ENCODE peak calls at places on chromosomes 1 and 21, in eight cellular contexts. One of them, this sample, is unnamed. For H3K27me3 and H3K36me3, the result is how much of the 10 kb centered on the place peaks cover.

GRCh38 chr1:21703318-21703963 is 34.3 kb upstream of the RAP1GAP start:
- DNase-seq in transverse colon: no peak
- DNase-seq in cardiac muscle cell: peak
- DNase-seq in CD4-positive, CD25-positive, alpha-beta regulatory T cell: peak
- DNase-seq in hepatocyte: peak
- DNase-seq in mesendoderm: peak
- DNase-seq in prostate gland: no peak
- DNase-seq in tibial nerve: no peak
- DNase-seq in this sample: no peak

GRCh38 chr1:3717041-3717714 is 35.1 kb upstream of the CCDC27 start:
- DNase-seq in tibial nerve: no peak
- DNase-seq in prostate gland: peak
- DNase-seq in hepatocyte: no peak
- DNase-seq in transverse colon: no peak
- DNase-seq in cardiac muscle cell: no peak
- DNase-seq in CD4-positive, CD25-positive, alpha-beta regulatory T cell: no peak
- DNase-seq in mesendoderm: no peak
- DNase-seq in this sample: no peak

GRCh38 chr1:21590116-21590905 is 78.8 kb downstream of the RAP1GAP start:
- DNase-seq in hepatocyte: peak
- DNase-seq in mesendoderm: no peak
- DNase-seq in cardiac muscle cell: peak
- DNase-seq in prostate gland: no peak
- DNase-seq in tibial nerve: no peak
- DNase-seq in transverse colon: no peak
- DNase-seq in CD4-positive, CD25-positive, alpha-beta regulatory T cell: no peak
- DNase-seq in this sample: no peak

GRCh38 chr1:22139817-22140216 is 3.1 kb downstream of the WNT4 start:
- DNase-seq in transverse colon: no peak
- DNase-seq in tibial nerve: no peak
- DNase-seq in CD4-positive, CD25-positive, alpha-beta regulatory T cell: no peak
- DNase-seq in prostate gland: no peak
- DNase-seq in hepatocyte: no peak
- DNase-seq in cardiac muscle cell: no peak
- DNase-seq in mesendoderm: peak
- DNase-seq in this sample: no peak

GRCh38 chr1:72526926-72527325 is 244.6 kb upstream of the NEGR1 start:
- DNase-seq in mesendoderm: no peak
- DNase-seq in tibial nerve: no peak
- DNase-seq in prostate gland: no peak
- DNase-seq in CD4-positive, CD25-positive, alpha-beta regulatory T cell: no peak
- DNase-seq in cardiac muscle cell: no peak
- DNase-seq in transverse colon: no peak
- DNase-seq in hepatocyte: no peak
- DNase-seq in this sample: no peak

GRCh38 chr1:75616436-75617433 is 5.8 kb upstream of the SLC44A5 start:
- DNase-seq in mesendoderm: peak
- DNase-seq in CD4-positive, CD25-positive, alpha-beta regulatory T cell: no peak
- DNase-seq in prostate gland: no peak
- DNase-seq in transverse colon: no peak
- DNase-seq in hepatocyte: peak
- DNase-seq in cardiac muscle cell: peak
- DNase-seq in tibial nerve: no peak
- DNase-seq in this sample: no peak

GRCh38 chr1:215081566-215082531 is 688 bp upstream of the KCNK2 start:
- DNase-seq in cardiac muscle cell: no peak
- DNase-seq in mesendoderm: peak
- DNase-seq in prostate gland: no peak
- DNase-seq in transverse colon: no peak
- DNase-seq in CD4-positive, CD25-positive, alpha-beta regulatory T cell: no peak
- DNase-seq in hepatocyte: peak
- DNase-seq in tibial nerve: no peak
- DNase-seq in this sample: no peak

GRCh38 chr1:61641171-61641570 is 83.8 kb downstream of the TM2D1 start:
- DNase-seq in prostate gland: no peak
- DNase-seq in cardiac muscle cell: no peak
- DNase-seq in transverse colon: no peak
- DNase-seq in mesendoderm: no peak
- DNase-seq in CD4-positive, CD25-positive, alpha-beta regulatory T cell: no peak
- DNase-seq in tibial nerve: no peak
- DNase-seq in hepatocyte: no peak
- DNase-seq in this sample: no peak

GRCh38 chr1:186374313-186375151 is 521 bp downstream of the TPR start:
- DNase-seq in tibial nerve: no peak
- DNase-seq in prostate gland: peak
- DNase-seq in CD4-positive, CD25-positive, alpha-beta regulatory T cell: peak
- DNase-seq in hepatocyte: peak
- DNase-seq in mesendoderm: no peak
- DNase-seq in cardiac muscle cell: peak
- DNase-seq in transverse colon: peak
- DNase-seq in this sample: peak

GRCh38 chr21:40923361-40923760 is 76.4 kb upstream of the DSCAM start:
- DNase-seq in transverse colon: no peak
- DNase-seq in hepatocyte: no peak
- DNase-seq in mesendoderm: no peak
- DNase-seq in CD4-positive, CD25-positive, alpha-beta regulatory T cell: no peak
- DNase-seq in prostate gland: peak
- DNase-seq in cardiac muscle cell: no peak
- DNase-seq in tibial nerve: no peak
- DNase-seq in this sample: no peak

GRCh38 chr1:159009704-159010361 is at the start of gene IFI16:
- DNase-seq in mesendoderm: peak
- DNase-seq in transverse colon: peak
- DNase-seq in tibial nerve: no peak
- DNase-seq in hepatocyte: peak
- DNase-seq in prostate gland: peak
- DNase-seq in cardiac muscle cell: no peak
- DNase-seq in CD4-positive, CD25-positive, alpha-beta regulatory T cell: peak
- DNase-seq in this sample: peak

GRCh38 chr1:23793018-23793781 is 2.3 kb downstream of the LYPLA2 start:
- DNase-seq in CD4-positive, CD25-positive, alpha-beta regulatory T cell: no peak
- DNase-seq in prostate gland: peak
- DNase-seq in tibial nerve: no peak
- DNase-seq in mesendoderm: peak
- DNase-seq in hepatocyte: peak
- DNase-seq in cardiac muscle cell: no peak
- DNase-seq in transverse colon: peak
- DNase-seq in this sample: peak

GRCh38 chr1:248155927-248156326 is 11.0 kb downstream of the OR2M5 start:
- DNase-seq in tibial nerve: no peak
- DNase-seq in mesendoderm: no peak
- DNase-seq in cardiac muscle cell: no peak
- DNase-seq in transverse colon: no peak
- DNase-seq in prostate gland: no peak
- DNase-seq in CD4-positive, CD25-positive, alpha-beta regulatory T cell: no peak
- DNase-seq in hepatocyte: no peak
- DNase-seq in this sample: no peak

GRCh38 chr1:10610901-10611600 is 136.3 kb downstream of the PEX14 start:
- DNase-seq in hepatocyte: no peak
- DNase-seq in CD4-positive, CD25-positive, alpha-beta regulatory T cell: no peak
- DNase-seq in prostate gland: no peak
- DNase-seq in transverse colon: no peak
- DNase-seq in cardiac muscle cell: no peak
- DNase-seq in tibial nerve: no peak
- DNase-seq in mesendoderm: no peak
- DNase-seq in this sample: no peak

GRCh38 chr1:86155807-86156561 is 588 bp downstream of the COL24A1 start:
- DNase-seq in CD4-positive, CD25-positive, alpha-beta regulatory T cell: no peak
- DNase-seq in transverse colon: peak
- DNase-seq in tibial nerve: no peak
- DNase-seq in prostate gland: no peak
- DNase-seq in mesendoderm: peak
- DNase-seq in cardiac muscle cell: peak
- DNase-seq in hepatocyte: peak
- DNase-seq in this sample: no peak

GRCh38 chr1:201266774-201267173 is 16.5 kb upstream of the PKP1 start:
- DNase-seq in hepatocyte: peak
- DNase-seq in CD4-positive, CD25-positive, alpha-beta regulatory T cell: no peak
- DNase-seq in mesendoderm: no peak
- DNase-seq in transverse colon: no peak
- DNase-seq in cardiac muscle cell: no peak
- DNase-seq in prostate gland: peak
- DNase-seq in tibial nerve: no peak
- DNase-seq in this sample: no peak

GRCh38 chr1:53557369-53557768 is 98.2 kb downstream of the DMRTB1 start:
- DNase-seq in cardiac muscle cell: no peak
- DNase-seq in tibial nerve: no peak
- DNase-seq in prostate gland: no peak
- DNase-seq in hepatocyte: no peak
- DNase-seq in mesendoderm: no peak
- DNase-seq in transverse colon: peak
- DNase-seq in CD4-positive, CD25-positive, alpha-beta regulatory T cell: no peak
- DNase-seq in this sample: no peak

GRCh38 chr21:45514311-45515021 is 27.8 kb downstream of the SLC19A1 start:
- DNase-seq in hepatocyte: no peak
- DNase-seq in tibial nerve: no peak
- DNase-seq in transverse colon: no peak
- DNase-seq in mesendoderm: no peak
- DNase-seq in CD4-positive, CD25-positive, alpha-beta regulatory T cell: no peak
- DNase-seq in prostate gland: no peak
- DNase-seq in cardiac muscle cell: no peak
- DNase-seq in this sample: no peak

DNA sequence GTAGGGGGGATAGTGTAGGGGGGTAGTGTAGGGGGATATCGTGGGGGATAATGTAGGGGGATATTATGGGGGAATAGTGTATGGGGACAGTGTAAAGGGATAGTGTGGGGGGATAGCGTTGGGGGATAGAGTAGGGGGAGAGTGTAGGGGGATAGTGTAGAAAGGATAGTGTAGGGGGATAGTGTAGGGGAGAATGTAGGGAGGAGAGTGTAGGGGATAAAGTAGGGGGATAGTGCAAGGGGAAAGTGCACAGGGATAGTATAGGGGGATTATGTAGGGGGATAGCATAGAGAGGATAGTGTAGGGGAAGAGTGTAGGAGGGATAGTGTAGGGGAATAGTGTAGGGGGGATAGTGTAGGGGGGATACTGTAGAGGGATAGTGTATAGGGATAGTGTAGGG is 12.3 kb upstream of the ARF1 start:
- DNase-seq in hepatocyte: no peak
- DNase-seq in tibial nerve: no peak
- DNase-seq in mesendoderm: no peak
- DNase-seq in CD4-positive, CD25-positive, alpha-beta regulatory T cell: no peak
- DNase-seq in prostate gland: no peak
- DNase-seq in transverse colon: no peak
- DNase-seq in cardiac muscle cell: no peak
- DNase-seq in this sample: no peak
- H3K27me3 ChIP-seq in hepatocyte: under half
- H3K27me3 ChIP-seq in tibial nerve: under half
- H3K27me3 ChIP-seq in mesendoderm: under half
- H3K27me3 ChIP-seq in CD4-positive, CD25-positive, alpha-beta regulatory T cell: under half
- H3K27me3 ChIP-seq in prostate gland: under half
- H3K27me3 ChIP-seq in transverse colon: under half
- H3K27me3 ChIP-seq in cardiac muscle cell: under half
- H3K27me3 ChIP-seq in this sample: under half

GRCh38 chr1:235784950-235785349 is 81.8 kb downstream of the LYST start:
- DNase-seq in tibial nerve: no peak
- DNase-seq in cardiac muscle cell: no peak
- DNase-seq in CD4-positive, CD25-positive, alpha-beta regulatory T cell: no peak
- DNase-seq in transverse colon: no peak
- DNase-seq in prostate gland: no peak
- DNase-seq in hepatocyte: no peak
- DNase-seq in mesendoderm: no peak
- DNase-seq in this sample: no peak
- H3K36me3 ChIP-seq in tibial nerve: under half
- H3K36me3 ChIP-seq in cardiac muscle cell: under half
- H3K36me3 ChIP-seq in CD4-positive, CD25-positive, alpha-beta regulatory T cell: under half
- H3K36me3 ChIP-seq in transverse colon: under half
- H3K36me3 ChIP-seq in prostate gland: under half
- H3K36me3 ChIP-seq in hepatocyte: under half
- H3K36me3 ChIP-seq in mesendoderm: under half
- H3K36me3 ChIP-seq in this sample: under half

GRCh38 chr1:173421266-173421665 is 55.9 kb upstream of the PRDX6 start:
- DNase-seq in cardiac muscle cell: no peak
- DNase-seq in tibial nerve: no peak
- DNase-seq in CD4-positive, CD25-positive, alpha-beta regulatory T cell: no peak
- DNase-seq in prostate gland: no peak
- DNase-seq in mesendoderm: no peak
- DNase-seq in transverse colon: no peak
- DNase-seq in hepatocyte: no peak
- DNase-seq in this sample: no peak

GRCh38 chr1:173423326-173423725 is 53.8 kb upstream of the PRDX6 start:
- DNase-seq in hepatocyte: no peak
- DNase-seq in CD4-positive, CD25-positive, alpha-beta regulatory T cell: no peak
- DNase-seq in prostate gland: no peak
- DNase-seq in cardiac muscle cell: no peak
- DNase-seq in transverse colon: no peak
- DNase-seq in mesendoderm: no peak
- DNase-seq in tibial nerve: no peak
- DNase-seq in this sample: no peak

GRCh38 chr1:173420330-173420806 is 56.8 kb upstream of the PRDX6 start:
- DNase-seq in prostate gland: peak
- DNase-seq in tibial nerve: no peak
- DNase-seq in mesendoderm: peak
- DNase-seq in cardiac muscle cell: peak
- DNase-seq in hepatocyte: peak
- DNase-seq in CD4-positive, CD25-positive, alpha-beta regulatory T cell: peak
- DNase-seq in transverse colon: peak
- DNase-seq in this sample: peak

GRCh38 chr1:173422456-173422976 is 54.6 kb upstream of the PRDX6 start:
- DNase-seq in hepatocyte: no peak
- DNase-seq in prostate gland: no peak
- DNase-seq in mesendoderm: no peak
- DNase-seq in tibial nerve: no peak
- DNase-seq in cardiac muscle cell: peak
- DNase-seq in CD4-positive, CD25-positive, alpha-beta regulatory T cell: no peak
- DNase-seq in transverse colon: no peak
- DNase-seq in this sample: no peak

GRCh38 chr1:173421789-173422188 is 55.3 kb upstream of the PRDX6 start:
- DNase-seq in mesendoderm: no peak
- DNase-seq in cardiac muscle cell: no peak
- DNase-seq in transverse colon: no peak
- DNase-seq in tibial nerve: no peak
- DNase-seq in hepatocyte: no peak
- DNase-seq in prostate gland: no peak
- DNase-seq in CD4-positive, CD25-positive, alpha-beta regulatory T cell: no peak
- DNase-seq in this sample: no peak
- H3K27me3 ChIP-seq in mesendoderm: under half
- H3K27me3 ChIP-seq in cardiac muscle cell: under half
- H3K27me3 ChIP-seq in transverse colon: under half
- H3K27me3 ChIP-seq in tibial nerve: under half
- H3K27me3 ChIP-seq in hepatocyte: under half
- H3K27me3 ChIP-seq in prostate gland: under half
- H3K27me3 ChIP-seq in CD4-positive, CD25-positive, alpha-beta regulatory T cell: under half
- H3K27me3 ChIP-seq in this sample: under half

GRCh38 chr1:241870290-241870689 is 22.3 kb downstream of the EXO1 start:
- DNase-seq in tibial nerve: no peak
- DNase-seq in cardiac muscle cell: no peak
- DNase-seq in CD4-positive, CD25-positive, alpha-beta regulatory T cell: no peak
- DNase-seq in mesendoderm: no peak
- DNase-seq in prostate gland: no peak
- DNase-seq in hepatocyte: no peak
- DNase-seq in transverse colon: no peak
- DNase-seq in this sample: no peak

DNA sequence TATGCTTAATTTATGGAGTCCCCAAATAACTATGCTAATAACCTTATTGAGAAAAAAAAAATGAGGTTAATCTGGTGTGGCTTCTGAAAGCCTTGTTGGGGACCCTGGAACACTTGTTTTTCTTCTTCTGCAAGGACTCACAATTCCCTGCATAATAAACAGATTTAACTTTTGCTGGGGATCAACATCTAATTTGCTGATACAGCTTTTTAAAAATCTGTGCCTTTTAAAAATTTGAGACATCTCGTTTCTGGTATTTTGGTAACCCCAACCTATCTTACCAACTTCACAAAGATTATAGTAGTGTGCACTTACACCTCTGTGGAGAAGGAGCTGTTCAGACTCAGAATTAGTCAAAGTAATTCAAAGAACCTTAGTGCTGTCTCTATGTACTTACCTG is 23.0 kb downstream of the EXO1 start:
- DNase-seq in tibial nerve: no peak
- DNase-seq in prostate gland: no peak
- DNase-seq in CD4-positive, CD25-positive, alpha-beta regulatory T cell: no peak
- DNase-seq in cardiac muscle cell: no peak
- DNase-seq in hepatocyte: no peak
- DNase-seq in mesendoderm: no peak
- DNase-seq in transverse colon: no peak
- DNase-seq in this sample: no peak
- H3K36me3 ChIP-seq in tibial nerve: under half
- H3K36me3 ChIP-seq in prostate gland: under half
- H3K36me3 ChIP-seq in CD4-positive, CD25-positive, alpha-beta regulatory T cell: under half
- H3K36me3 ChIP-seq in cardiac muscle cell: under half
- H3K36me3 ChIP-seq in hepatocyte: under half
- H3K36me3 ChIP-seq in mesendoderm: under half
- H3K36me3 ChIP-seq in transverse colon: under half
- H3K36me3 ChIP-seq in this sample: under half

This sample was measured in CD4-positive, alpha-beta memory T cell.